ENCODE peak calls at places on chromosome X, in eight cellular contexts. C is A673, Y is ovary, G is heart left ventricle, F is SK-N-SH, U is cardiac muscle cell, X is foreskin fibroblast, I is mucosa of descending colon. M is an unnamed sample.

GRCh38 chrX:71070531-71070930 is 2.4 kb upstream of the SNX12 start:
- DNase-seq in X (no peak), G (no peak), U (no peak), Y (no peak), I (no peak), C (no peak), F (no peak), M (no peak)

GRCh38 chrX:21638311-21638710 is 19.8 kb downstream of the KLHL34 start:
- DNase-seq in C (no peak), I (no peak), X (peak; percentile 67), Y (no peak), G (no peak), F (no peak), U (no peak), M (peak; percentile 46)

GRCh38 chrX:65528705-65529340 is 5.8 kb downstream of the LAS1L start:
- DNase-seq in C (peak; percentile 50), Y (peak; percentile 52), F (peak; percentile 74), G (no peak), X (peak; percentile 52), U (peak; percentile 33), I (peak; percentile 64), M (no peak)

GRCh38 chrX:112651766-112652165 is 28.0 kb downstream of the LHFPL1 start:
- DNase-seq in Y (no peak), X (no peak), F (no peak), G (no peak), C (no peak), I (no peak), U (no peak), M (no peak)

GRCh38 chrX:65591206-65591605 is 56.6 kb upstream of the LAS1L start:
- DNase-seq in U (no peak), C (no peak), I (no peak), F (no peak), Y (no peak), X (no peak), G (no peak), M (no peak)

GRCh38 chrX:118528089-118528753 is 32.6 kb downstream of the DOCK11 start:
- DNase-seq in U (no peak), Y (no peak), X (no peak), C (no peak), I (peak; percentile 14), G (no peak), F (no peak), M (no peak)

GRCh38 chrX:13028871-13029336 is 15.5 kb downstream of the FAM9C start:
- DNase-seq in G (no peak), F (no peak), I (no peak), X (no peak), C (no peak), U (no peak), Y (no peak), M (no peak)

GRCh38 chrX:135477576-135477975 is 42.9 kb upstream of the INTS6L start:
- DNase-seq in G (peak; percentile 85), U (peak; percentile 87), F (peak; percentile 20), Y (peak; percentile 49), X (peak; percentile 79), I (peak; percentile 64), C (peak; percentile 88), M (peak; percentile 18)

GRCh38 chrX:110006826-110007375 is 4.0 kb downstream of the TMEM164 start:
- DNase-seq in F (no peak), I (no peak), X (peak; percentile 6), C (no peak), U (peak; percentile 26), G (no peak), Y (no peak), M (no peak)

GRCh38 chrX:139932901-139933796 is at the start of gene ATP11C:
- DNase-seq in U (peak; percentile 92), C (peak; percentile 92), G (peak; percentile 80), X (peak; percentile 90), F (peak; percentile 89), Y (peak; percentile 85), I (peak; percentile 87), M (no peak)

GRCh38 chrX:132364313-132364712 is 124.5 kb downstream of the MBNL3 start:
- DNase-seq in G (no peak), C (no peak), Y (no peak), I (no peak), U (no peak), X (no peak), F (no peak), M (no peak)

GRCh38 chrX:118637997-118638396 is 89.4 kb upstream of the IL13RA1 start:
- DNase-seq in X (peak; percentile 10), I (no peak), C (peak; percentile 6), U (peak; percentile 17), Y (no peak), F (no peak), G (no peak), M (no peak)

GRCh38 chrX:97633798-97634197 is 750.1 kb downstream of the RPA4 start:
- DNase-seq in Y (no peak), U (no peak), F (no peak), C (no peak), I (no peak), G (no peak), X (no peak), M (no peak)

GRCh38 chrX:56804867-56805266 is 75.8 kb downstream of the NBDY start:
- DNase-seq in G (no peak), Y (no peak), F (no peak), C (no peak), U (no peak), X (no peak), I (no peak), M (no peak)

GRCh38 chrX:15242899-15243555 is 26.9 kb downstream of the ASB9 start:
- DNase-seq in G (no peak), X (peak; percentile 61), U (peak; percentile 68), I (peak; percentile 76), F (peak; percentile 51), C (peak; percentile 61), Y (no peak), M (no peak)

GRCh38 chrX:16185725-16186136 is 18.4 kb downstream of the MAGEB17 start:
- DNase-seq in C (peak; percentile 28), X (peak; percentile 75), Y (no peak), U (peak; percentile 65), G (no peak), F (no peak), I (no peak), M (peak; percentile 45)

GRCh38 chrX:119694601-119695534 is 1.9 kb upstream of the SEPTIN6 start:
- DNase-seq in I (no peak), Y (no peak), X (peak; percentile 14), C (peak; percentile 20), F (peak; percentile 17), U (no peak), G (peak; percentile 22), M (no peak)

GRCh38 chrX:148080593-148080992 is 99.5 kb downstream of the FMR1NB start:
- DNase-seq in U (no peak), Y (no peak), X (no peak), C (no peak), G (no peak), F (no peak), I (no peak), M (no peak)

DNA sequence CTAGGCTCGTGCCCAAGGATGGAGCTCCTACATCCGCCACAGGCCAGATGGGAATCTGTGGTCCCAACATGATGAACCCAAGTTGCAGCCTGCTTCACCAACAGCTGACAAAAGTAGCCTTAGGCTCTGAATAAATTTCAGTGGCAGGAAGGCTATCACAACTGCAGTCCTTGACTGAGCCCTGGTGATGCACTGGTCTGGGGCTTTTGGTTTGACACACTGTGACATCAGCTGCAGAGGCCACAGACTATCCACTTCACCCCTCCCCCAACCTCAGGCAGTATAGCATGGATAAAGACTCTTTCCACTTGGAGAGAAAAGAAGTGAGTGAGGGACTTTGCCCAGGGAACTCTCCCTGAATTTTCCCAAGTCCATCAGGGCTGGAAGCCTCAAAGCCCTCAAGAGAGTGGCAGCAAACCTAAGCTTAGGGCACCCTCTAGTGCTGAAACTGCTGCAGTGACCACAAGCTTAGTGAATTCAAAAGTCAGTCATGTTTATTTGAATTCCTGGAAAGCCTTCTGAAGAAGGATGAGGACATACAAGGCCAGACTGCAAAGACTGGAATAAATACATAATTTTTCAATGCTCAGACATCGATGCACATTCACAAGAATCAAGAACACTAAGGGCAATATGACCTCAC is 135.0 kb upstream of the TENT5D start:
- DNase-seq in U (peak; percentile 48), C (peak; percentile 67), Y (no peak), I (peak; percentile 38), X (peak; percentile 4), F (peak; percentile 30), G (no peak), M (peak; percentile 22)
- TF ChIP-seq CTCF in U (peak; percentile 51), C (peak; percentile 74), Y (no peak), I (no peak), X (peak; percentile 21), F (peak; percentile 58), G (peak; percentile 37), M (peak; percentile 66)

DNA sequence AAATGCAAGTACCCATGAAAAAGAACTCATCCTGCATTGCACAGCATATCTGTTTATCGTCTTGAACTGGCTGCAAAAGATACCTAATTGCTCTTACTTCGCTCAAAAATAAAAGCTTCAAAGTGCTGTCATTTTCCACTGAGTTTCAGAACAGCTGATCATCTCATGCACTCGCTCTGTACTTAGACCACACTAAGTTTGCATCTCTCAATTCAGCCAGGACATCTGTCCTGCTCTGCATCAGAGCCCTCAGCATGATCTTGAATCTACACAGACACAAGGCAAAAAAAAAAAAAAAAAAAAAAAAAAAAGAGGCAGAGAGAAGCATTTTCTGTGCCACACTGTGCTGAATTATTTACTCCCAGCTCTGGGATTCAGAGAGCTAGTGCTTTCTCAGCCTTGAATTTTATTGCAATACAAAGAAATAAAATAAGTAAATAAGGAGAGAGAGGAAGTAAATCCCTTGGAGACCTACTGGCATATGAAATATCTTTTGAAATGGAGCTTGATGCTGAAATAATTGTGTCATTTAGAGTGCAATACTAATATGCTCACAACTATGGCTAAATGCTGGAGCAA is 81.3 kb downstream of the PPP1R2C start:
- DNase-seq in U (no peak), X (no peak), C (no peak), G (no peak), Y (no peak), I (no peak), F (no peak), M (no peak)
- H3K4me3 ChIP-seq in U (no peak overlapping the region), X (no peak overlapping the region), C (no peak overlapping the region), G (no peak overlapping the region), Y (no peak overlapping the region), I (no peak overlapping the region), F (no peak overlapping the region), M (no peak overlapping the region)

DNA sequence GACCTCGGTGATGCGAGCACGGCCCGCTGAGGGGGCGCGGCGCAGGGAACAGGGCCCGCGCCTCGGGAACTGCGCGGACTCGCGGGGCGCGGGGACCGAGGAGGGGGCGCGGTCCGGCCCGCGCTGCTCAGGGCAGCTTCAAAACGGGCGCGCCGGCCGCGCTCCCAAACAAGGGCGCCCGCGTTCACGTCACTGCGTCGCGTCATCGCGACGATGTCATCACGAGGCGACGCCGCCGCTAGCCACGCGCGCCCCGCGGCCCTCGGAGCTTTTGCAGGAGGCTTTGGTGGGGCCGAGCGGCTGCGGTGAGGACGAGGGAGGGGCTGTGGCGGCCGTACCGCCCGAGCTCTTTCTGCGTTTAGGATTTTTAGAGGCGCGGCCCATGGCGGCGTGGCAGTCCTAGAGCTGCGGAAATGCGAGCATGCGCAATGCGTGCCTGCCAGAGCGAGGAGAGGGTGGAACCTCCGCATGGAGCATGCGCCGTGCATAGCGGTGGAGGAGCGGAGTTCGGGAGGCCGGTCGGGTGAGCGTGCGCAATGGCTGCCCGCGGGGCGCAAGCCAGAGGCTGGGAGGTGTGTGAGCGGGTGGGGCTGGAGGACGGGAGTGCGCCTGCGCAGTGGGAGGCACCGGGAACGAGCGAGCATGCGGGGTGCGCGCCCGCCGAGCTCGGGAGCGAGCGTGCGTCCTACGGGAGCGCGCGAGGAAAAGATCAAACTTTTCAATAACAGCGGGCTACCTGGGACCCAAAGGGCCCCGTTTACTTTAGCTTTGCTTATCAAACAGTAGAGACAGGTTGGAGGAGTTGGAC is at the start of gene PPP2R3B:
- DNase-seq in G (peak; percentile 99), I (peak; percentile 95), F (peak; percentile 100), C (peak; percentile 98), U (peak; percentile 99), X (peak; percentile 100), Y (peak; percentile 99), M (peak; percentile 63)
- TF ChIP-seq CTCF in G (no peak), I (no peak), F (no peak), C (no peak), U (no peak), X (no peak), Y (no peak), M (no peak)

GRCh38 chrX:30893206-30893605 is 4.2 kb upstream of the TAB3 start:
- DNase-seq in I (no peak), C (no peak), X (no peak), G (no peak), F (no peak), Y (no peak), U (no peak), M (no peak)
- H3K4me3 ChIP-seq in I (no peak overlapping the region), C (no peak overlapping the region), X (no peak overlapping the region), G (no peak overlapping the region), F (no peak overlapping the region), Y (no peak overlapping the region), U (no peak overlapping the region), M (no peak overlapping the region)

M was measured in epithelial cell of proximal tubule.